ENCODE peak calls at places on chromosomes 11 and 22, in seven cellular contexts. I, U, T, P, E, M and R are unnamed samples.

GRCh38 chr22:44085743-44086741 is 61.9 kb downstream of the PARVB start:
- DNase-seq in I (peak; percentile 72), U (peak; percentile 64), T (no peak), P (peak; percentile 68), E (peak; percentile 75), M (peak; percentile 84), R (peak; percentile 36)

GRCh38 chr11:71246559-71246958 is 5.8 kb downstream of the SHANK2 start:
- DNase-seq in I (no peak), U (no peak), T (no peak), P (peak; percentile 79), E (no peak), M (no peak), R (no peak)

GRCh38 chr11:34126959-34127848 is 21.8 kb downstream of the NAT10 start:
- DNase-seq in I (peak; percentile 37), U (no peak), T (no peak), P (no peak), E (no peak), M (no peak), R (no peak)

GRCh38 chr11:68113986-68114385 is 7.2 kb downstream of the CHKA start:
- DNase-seq in I (no peak), U (no peak), T (no peak), P (no peak), E (no peak), M (no peak), R (no peak)

GRCh38 chr22:32527756-32528155 is 53.1 kb downstream of the FBXO7 start:
- DNase-seq in I (no peak), U (no peak), T (no peak), P (no peak), E (no peak), M (no peak), R (no peak)

GRCh38 chr11:90639687-90640086 is 416.8 kb upstream of the CHORDC1 start:
- DNase-seq in I (peak; percentile 8), U (no peak), T (no peak), P (peak; percentile 10), E (no peak), M (no peak), R (no peak)

GRCh38 chr11:26930518-26931247 is 63.2 kb upstream of the FIBIN start:
- DNase-seq in I (no peak), U (peak; percentile 76), T (no peak), P (no peak), E (no peak), M (no peak), R (no peak)

GRCh38 chr11:75277991-75278790 is 37.6 kb downstream of the TPBGL start:
- DNase-seq in I (no peak), U (no peak), T (no peak), P (no peak), E (no peak), M (no peak), R (no peak)

GRCh38 chr22:45295492-45295891 is 10.7 kb downstream of the UPK3A start:
- DNase-seq in I (no peak), U (no peak), T (no peak), P (no peak), E (no peak), M (no peak), R (no peak)

GRCh38 chr22:21001601-21002325 is at the start of gene THAP7:
- DNase-seq in I (peak; percentile 91), U (peak; percentile 93), T (peak; percentile 95), P (peak; percentile 97), E (peak; percentile 99), M (peak; percentile 97), R (peak; percentile 89)

GRCh38 chr11:47241740-47242400 is 6.7 kb downstream of the ACP2 start:
- DNase-seq in I (peak; percentile 61), U (peak; percentile 31), T (no peak), P (no peak), E (no peak), M (no peak), R (no peak)

GRCh38 chr11:102390667-102391449 is 43.8 kb downstream of the BIRC2 start:
- DNase-seq in I (peak; percentile 67), U (peak; percentile 55), T (peak; percentile 32), P (peak; percentile 76), E (peak; percentile 50), M (no peak), R (peak; percentile 40)

GRCh38 chr22:46593211-46593676 is 26.9 kb upstream of the GRAMD4 start:
- DNase-seq in I (no peak), U (peak; percentile 30), T (peak; percentile 75), P (no peak), E (no peak), M (no peak), R (no peak)

GRCh38 chr11:36374726-36375125 is 78.6 kb downstream of the PRR5L start:
- DNase-seq in I (no peak), U (no peak), T (no peak), P (no peak), E (no peak), M (no peak), R (no peak)

GRCh38 chr11:103183981-103184592 is 74.9 kb downstream of the DYNC2H1 start:
- DNase-seq in I (no peak), U (peak; percentile 1), T (no peak), P (no peak), E (no peak), M (no peak), R (no peak)

GRCh38 chr11:34305095-34305692 is 52.6 kb downstream of the ABTB2 start:
- DNase-seq in I (no peak), U (peak; percentile 70), T (no peak), P (no peak), E (no peak), M (no peak), R (no peak)

GRCh38 chr11:62472063-62472884 is 53.4 kb downstream of the SCGB1A1 start:
- DNase-seq in I (peak; percentile 75), U (peak; percentile 69), T (no peak), P (no peak), E (no peak), M (peak; percentile 52), R (peak; percentile 24)

GRCh38 chr11:120793806-120794479 is 230.0 kb upstream of the TBCEL start:
- DNase-seq in I (no peak), U (no peak), T (no peak), P (no peak), E (no peak), M (no peak), R (no peak)

GRCh38 chr22:49866646-49867045 is 13.0 kb downstream of the ZBED4 start:
- DNase-seq in I (no peak), U (no peak), T (no peak), P (no peak), E (no peak), M (no peak), R (no peak)

GRCh38 chr11:119942583-119943338 is 195.2 kb downstream of the TRIM29 start:
- DNase-seq in I (no peak), U (no peak), T (no peak), P (no peak), E (no peak), M (no peak), R (no peak)

GRCh38 chr11:64074239-64074638 is 38.5 kb downstream of the FLRT1 start:
- DNase-seq in I (no peak), U (no peak), T (no peak), P (no peak), E (no peak), M (no peak), R (no peak)

GRCh38 chr11:27347949-27348879 is 14.8 kb downstream of the CCDC34 start:
- DNase-seq in I (no peak), U (no peak), T (no peak), P (peak; percentile 28), E (no peak), M (no peak), R (no peak)

GRCh38 chr22:45603631-45604030 is 68.0 kb upstream of the ATXN10 start:
- DNase-seq in I (no peak), U (no peak), T (no peak), P (no peak), E (no peak), M (no peak), R (no peak)

GRCh38 chr11:86535773-86536172 is 136.6 kb downstream of the ME3 start:
- DNase-seq in I (no peak), U (no peak), T (no peak), P (no peak), E (no peak), M (no peak), R (no peak)

GRCh38 chr11:27100534-27100933 is 59.9 kb downstream of the BBOX1 start:
- DNase-seq in I (no peak), U (peak; percentile 56), T (no peak), P (no peak), E (no peak), M (no peak), R (peak; percentile 16)

GRCh38 chr11:117428186-117428855 is 100.7 kb downstream of the CEP164 start:
- DNase-seq in I (no peak), U (no peak), T (no peak), P (no peak), E (no peak), M (no peak), R (no peak)

GRCh38 chr22:50531546-50532352 is 1.9 kb upstream of the TYMP start:
- DNase-seq in I (no peak), U (peak; percentile 54), T (peak; percentile 79), P (peak; percentile 69), E (peak; percentile 84), M (no peak), R (no peak)

GRCh38 chr11:124424384-124424921 is at the start of gene OR8B4:
- DNase-seq in I (no peak), U (no peak), T (no peak), P (no peak), E (no peak), M (no peak), R (no peak)

GRCh38 chr22:19961201-19961580 is 19.6 kb upstream of the TXNRD2 start:
- DNase-seq in I (no peak), U (no peak), T (no peak), P (no peak), E (peak; percentile 9), M (no peak), R (no peak)

GRCh38 chr22:32880906-32881596 is 79.5 kb downstream of the TIMP3 start:
- DNase-seq in I (no peak), U (peak; percentile 83), T (peak; percentile 6), P (peak; percentile 24), E (peak; percentile 60), M (peak; percentile 94), R (no peak)

GRCh38 chr11:126981635-126982034 is 18.9 kb downstream of the KIRREL3 start:
- DNase-seq in I (no peak), U (no peak), T (no peak), P (no peak), E (no peak), M (no peak), R (no peak)

GRCh38 chr11:111135101-111135500 is 110.4 kb upstream of the POU2AF2 start:
- DNase-seq in I (no peak), U (peak; percentile 1), T (no peak), P (no peak), E (no peak), M (no peak), R (no peak)